ENCODE peak calls at places on chromosomes 12 and 14, in five cellular contexts. E, C, Y, G and L are unnamed samples.

GRCh38 chr14:102805941-102806340 is 28.7 kb downstream of the TRAF3 start:
- DNase-seq in E (no peak), C (no peak), Y (no peak), G (no peak), L (no peak)

GRCh38 chr12:71469235-71469873 is 29.8 kb downstream of the LGR5 start:
- DNase-seq in E (no peak), C (no peak), Y (no peak), G (no peak), L (no peak)

GRCh38 chr12:89827592-89827991 is 119.0 kb upstream of the ATP2B1 start:
- DNase-seq in E (no peak), C (no peak), Y (no peak), G (no peak), L (no peak)

GRCh38 chr12:69352904-69353303 is 4.7 kb downstream of the LYZ start:
- DNase-seq in E (no peak), C (no peak), Y (no peak), G (no peak), L (no peak)

GRCh38 chr12:9040484-9041186 is 51.3 kb downstream of the KLRG1 start:
- DNase-seq in E (no peak), C (no peak), Y (no peak), G (no peak), L (no peak)

GRCh38 chr12:103830025-103830725 is 10.9 kb downstream of the NT5DC3 start:
- DNase-seq in E (no peak), C (no peak), Y (no peak), G (no peak), L (no peak)

GRCh38 chr14:49594347-49595089 is 4.2 kb upstream of the LRR1 start:
- DNase-seq in E (peak; percentile 34), C (no peak), Y (no peak), G (peak; percentile 68), L (no peak)

GRCh38 chr14:22807432-22808087 is 7.7 kb downstream of the SLC7A7 start:
- DNase-seq in E (no peak), C (no peak), Y (no peak), G (no peak), L (no peak)

GRCh38 chr14:77053046-77053841 is 24.7 kb upstream of the IRF2BPL start:
- DNase-seq in E (no peak), C (peak; percentile 64), Y (peak; percentile 93), G (peak; percentile 73), L (peak; percentile 88)

GRCh38 chr12:19198272-19198671 is 68.7 kb downstream of the PLEKHA5 start:
- DNase-seq in E (no peak), C (no peak), Y (no peak), G (no peak), L (no peak)

GRCh38 chr14:83419420-83419819 is 1885.8 kb upstream of the SEL1L start:
- DNase-seq in E (no peak), C (no peak), Y (no peak), G (no peak), L (no peak)

GRCh38 chr12:67558775-67559174 is 89.8 kb upstream of the DYRK2 start:
- DNase-seq in E (no peak), C (no peak), Y (no peak), G (no peak), L (no peak)

GRCh38 chr12:47946413-47947107 is 16.8 kb upstream of the TMEM106C start:
- DNase-seq in E (no peak), C (no peak), Y (peak; percentile 34), G (no peak), L (peak; percentile 42)

GRCh38 chr12:1127021-1127420 is 136.0 kb downstream of the ERC1 start:
- DNase-seq in E (no peak), C (no peak), Y (no peak), G (no peak), L (no peak)

GRCh38 chr12:26124491-26125450 is at the start of gene BHLHE41:
- DNase-seq in E (no peak), C (peak; percentile 78), Y (peak; percentile 77), G (peak; percentile 85), L (peak; percentile 92)

GRCh38 chr14:85159726-85160125 is 370.2 kb upstream of the FLRT2 start:
- DNase-seq in E (no peak), C (no peak), Y (no peak), G (no peak), L (no peak)

GRCh38 chr14:104389326-104390220 is 190.0 kb upstream of the C14orf180 start:
- DNase-seq in E (no peak), C (peak; percentile 23), Y (peak; percentile 38), G (no peak), L (peak; percentile 52)

GRCh38 chr14:97113339-97113738 is 316.2 kb downstream of the VRK1 start:
- DNase-seq in E (no peak), C (no peak), Y (no peak), G (no peak), L (no peak)

GRCh38 chr12:3634348-3634747 is 118.6 kb downstream of the CRACR2A start:
- DNase-seq in E (no peak), C (no peak), Y (no peak), G (no peak), L (no peak)

GRCh38 chr14:33218030-33218429 is 279.4 kb downstream of the NPAS3 start:
- DNase-seq in E (no peak), C (no peak), Y (no peak), G (no peak), L (no peak)

GRCh38 chr12:76249501-76249900 is 98.7 kb downstream of the BBS10 start:
- DNase-seq in E (no peak), C (no peak), Y (no peak), G (no peak), L (no peak)

GRCh38 chr12:130805635-130806034 is 33.4 kb downstream of the STX2 start:
- DNase-seq in E (no peak), C (no peak), Y (no peak), G (no peak), L (no peak)

GRCh38 chr12:94795520-94795919 is 145.2 kb upstream of the TMCC3 start:
- DNase-seq in E (no peak), C (no peak), Y (no peak), G (no peak), L (no peak)

GRCh38 chr12:1246637-1247036 is 255.6 kb downstream of the ERC1 start:
- DNase-seq in E (no peak), C (no peak), Y (no peak), G (no peak), L (no peak)

GRCh38 chr12:25997401-25997973 is 39.0 kb downstream of the RASSF8 start:
- DNase-seq in E (no peak), C (no peak), Y (no peak), G (no peak), L (no peak)

GRCh38 chr12:47818701-47819543 is 781 bp downstream of the HDAC7 start:
- DNase-seq in E (no peak), C (peak; percentile 49), Y (peak; percentile 88), G (peak; percentile 77), L (peak; percentile 85)

GRCh38 chr12:27927347-27927746 is 45.2 kb downstream of the PTHLH start:
- DNase-seq in E (no peak), C (no peak), Y (no peak), G (no peak), L (no peak)

GRCh38 chr14:102076793-102077759 is 9.8 kb downstream of the HSP90AA1 start:
- DNase-seq in E (no peak), C (no peak), Y (no peak), G (no peak), L (no peak)

GRCh38 chr14:101233391-101233790 is 327.9 kb upstream of the DIO3 start:
- DNase-seq in E (no peak), C (no peak), Y (no peak), G (no peak), L (no peak)

GRCh38 chr12:64992641-64993040 is 128.5 kb downstream of the WIF1 start:
- DNase-seq in E (no peak), C (no peak), Y (no peak), G (no peak), L (no peak)

GRCh38 chr14:97185186-97185585 is 388.0 kb downstream of the VRK1 start:
- DNase-seq in E (no peak), C (no peak), Y (no peak), G (no peak), L (no peak)

GRCh38 chr14:103607039-103607668 is 21.9 kb upstream of the KLC1 start:
- DNase-seq in E (peak; percentile 62), C (peak; percentile 52), Y (peak; percentile 87), G (peak; percentile 81), L (peak; percentile 92)

GRCh38 chr12:108597559-108598471 is at the start of gene TMEM119:
- DNase-seq in E (no peak), C (no peak), Y (peak; percentile 91), G (no peak), L (peak; percentile 76)

DNA sequence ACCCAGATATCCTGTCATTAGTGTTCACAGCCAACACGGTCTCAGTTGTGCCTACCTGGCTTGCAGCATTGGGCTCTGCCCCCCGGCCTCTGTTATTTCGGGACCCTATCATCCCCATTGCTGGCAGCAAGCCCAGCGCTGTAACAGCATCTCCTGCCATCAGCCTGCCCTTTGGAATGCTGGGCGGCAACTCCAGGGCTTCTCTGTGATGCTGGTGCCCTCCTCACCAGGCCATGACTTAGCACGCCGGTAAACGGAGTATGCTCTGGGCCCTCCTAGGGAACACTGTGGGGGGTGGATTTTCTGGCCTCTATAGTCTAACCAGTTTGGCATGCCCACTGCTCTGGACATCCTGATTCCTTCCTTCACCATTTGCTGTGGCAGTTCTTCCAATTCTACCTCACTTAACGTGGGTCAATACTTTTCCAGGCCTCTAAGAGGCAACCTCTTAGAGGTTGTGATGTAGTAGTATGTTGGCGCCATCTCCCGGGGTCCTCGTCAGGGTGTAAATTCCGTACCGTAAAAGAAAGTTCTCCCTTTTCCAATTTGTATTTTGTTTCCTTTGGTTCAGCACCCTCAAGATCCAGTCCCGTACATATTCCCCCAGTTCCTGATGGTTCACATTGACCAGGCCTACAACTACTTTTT is 80.0 kb downstream of the SINHCAF start:
- DNase-seq in E (no peak), C (no peak), Y (no peak), G (no peak), L (no peak)
- TF ChIP-seq CTCF in E (no peak), C (no peak), Y (no peak), G (no peak), L (no peak)

GRCh38 chr12:53451661-53452158 is at the start of gene PCBP2:
- DNase-seq in E (peak; percentile 96), C (peak; percentile 97), Y (peak; percentile 96), G (peak; percentile 98), L (peak; percentile 99)
- TF ChIP-seq POLR2AphosphoS5 in E (peak; percentile 91), C (peak; percentile 92), Y (peak; percentile 74), G (peak; percentile 94), L (peak; percentile 91)

GRCh38 chr14:73729015-73729330 is 14.8 kb upstream of the PNMA1 start:
- DNase-seq in E (no peak), C (no peak), Y (no peak), G (no peak), L (no peak)
- TF ChIP-seq CTCF in E (no peak), C (no peak), Y (no peak), G (peak; percentile 18), L (no peak)

GRCh38 chr14:24146978-24147760 is at the start of gene RNF31:
- DNase-seq in E (peak; percentile 92), C (peak; percentile 98), Y (peak; percentile 96), G (peak; percentile 99), L (peak; percentile 100)
- TF ChIP-seq POLR2AphosphoS5 in E (no peak), C (peak; percentile 51), Y (peak; percentile 77), G (peak; percentile 85), L (peak; percentile 63)

GRCh38 chr14:65286443-65286842 is 126.1 kb upstream of the FUT8 start:
- DNase-seq in E (no peak), C (peak; percentile 24), Y (peak; percentile 57), G (no peak), L (no peak)
- TF ChIP-seq CTCF in E (peak; percentile 57), C (no peak), Y (peak; percentile 39), G (peak; percentile 10), L (no peak)

GRCh38 chr14:75631453-75631831 is 29.2 kb downstream of the ERG28 start:
- DNase-seq in E (no peak), C (no peak), Y (no peak), G (no peak), L (no peak)
- TF ChIP-seq POLR2AphosphoS5 in E (no peak), C (no peak), Y (no peak), G (no peak), L (no peak)

GRCh38 chr12:124510301-124510970 is 57.0 kb downstream of the NCOR2 start:
- DNase-seq in E (no peak), C (peak; percentile 34), Y (peak; percentile 68), G (peak; percentile 45), L (no peak)
- TF ChIP-seq CTCF in E (no peak), C (no peak), Y (peak; percentile 36), G (peak; percentile 23), L (no peak)